ENCODE peak calls at places on chromosome 9, in nine cellular contexts. One of them, this sample, is unnamed.

GRCh38 chr9:130633336-130634190 is 30.8 kb upstream of the PRDM12 start:
- DNase-seq in frontal cortex: no peak
- DNase-seq in activated T-cell treated with anti-CD3 and anti-CD28 coated beads, Interleukin-2, amount 50 U/mL, for 48 hours: no peak
- DNase-seq in lower lobe of right lung: no peak
- DNase-seq in fibroblast of pulmonary artery: no peak
- DNase-seq in germinal center: no peak
- DNase-seq in stimulated activated CD4-positive, alpha-beta T cell treated with anti-CD3 and anti-CD28 coated beads, Interleukin-1b, Interleukin-23, amount 100 ng/mL, for 24 hours: no peak
- DNase-seq in AG09309: no peak
- DNase-seq in GM12878: no peak
- DNase-seq in this sample: no peak

GRCh38 chr9:97737429-97737828 is 40.3 kb upstream of the XPA start:
- DNase-seq in frontal cortex: peak
- DNase-seq in activated T-cell treated with anti-CD3 and anti-CD28 coated beads, Interleukin-2, amount 50 U/mL, for 48 hours: no peak
- DNase-seq in lower lobe of right lung: no peak
- DNase-seq in fibroblast of pulmonary artery: no peak
- DNase-seq in germinal center: peak
- DNase-seq in stimulated activated CD4-positive, alpha-beta T cell treated with anti-CD3 and anti-CD28 coated beads, Interleukin-1b, Interleukin-23, amount 100 ng/mL, for 24 hours: no peak
- DNase-seq in AG09309: no peak
- DNase-seq in GM12878: no peak
- DNase-seq in this sample: peak

GRCh38 chr9:30943446-30944232 is 1440.8 kb upstream of the ACO1 start:
- DNase-seq in frontal cortex: no peak
- DNase-seq in activated T-cell treated with anti-CD3 and anti-CD28 coated beads, Interleukin-2, amount 50 U/mL, for 48 hours: no peak
- DNase-seq in lower lobe of right lung: peak
- DNase-seq in fibroblast of pulmonary artery: no peak
- DNase-seq in germinal center: no peak
- DNase-seq in stimulated activated CD4-positive, alpha-beta T cell treated with anti-CD3 and anti-CD28 coated beads, Interleukin-1b, Interleukin-23, amount 100 ng/mL, for 24 hours: no peak
- DNase-seq in AG09309: no peak
- DNase-seq in GM12878: no peak
- DNase-seq in this sample: no peak

GRCh38 chr9:135921749-135922310 is 14.5 kb upstream of the CAMSAP1 start:
- DNase-seq in frontal cortex: no peak
- DNase-seq in activated T-cell treated with anti-CD3 and anti-CD28 coated beads, Interleukin-2, amount 50 U/mL, for 48 hours: no peak
- DNase-seq in lower lobe of right lung: no peak
- DNase-seq in fibroblast of pulmonary artery: no peak
- DNase-seq in germinal center: no peak
- DNase-seq in stimulated activated CD4-positive, alpha-beta T cell treated with anti-CD3 and anti-CD28 coated beads, Interleukin-1b, Interleukin-23, amount 100 ng/mL, for 24 hours: no peak
- DNase-seq in AG09309: no peak
- DNase-seq in GM12878: no peak
- DNase-seq in this sample: no peak

GRCh38 chr9:133191989-133192388 is 17.1 kb downstream of the OBP2B start:
- DNase-seq in frontal cortex: no peak
- DNase-seq in activated T-cell treated with anti-CD3 and anti-CD28 coated beads, Interleukin-2, amount 50 U/mL, for 48 hours: no peak
- DNase-seq in lower lobe of right lung: no peak
- DNase-seq in fibroblast of pulmonary artery: no peak
- DNase-seq in germinal center: no peak
- DNase-seq in stimulated activated CD4-positive, alpha-beta T cell treated with anti-CD3 and anti-CD28 coated beads, Interleukin-1b, Interleukin-23, amount 100 ng/mL, for 24 hours: no peak
- DNase-seq in AG09309: no peak
- DNase-seq in GM12878: no peak
- DNase-seq in this sample: no peak

GRCh38 chr9:36332006-36332405 is 68.1 kb downstream of the RNF38 start:
- DNase-seq in frontal cortex: no peak
- DNase-seq in activated T-cell treated with anti-CD3 and anti-CD28 coated beads, Interleukin-2, amount 50 U/mL, for 48 hours: no peak
- DNase-seq in lower lobe of right lung: no peak
- DNase-seq in fibroblast of pulmonary artery: no peak
- DNase-seq in germinal center: no peak
- DNase-seq in stimulated activated CD4-positive, alpha-beta T cell treated with anti-CD3 and anti-CD28 coated beads, Interleukin-1b, Interleukin-23, amount 100 ng/mL, for 24 hours: no peak
- DNase-seq in AG09309: no peak
- DNase-seq in GM12878: no peak
- DNase-seq in this sample: no peak

GRCh38 chr9:34197756-34198711 is 19.2 kb downstream of the UBAP1 start:
- DNase-seq in frontal cortex: no peak
- DNase-seq in activated T-cell treated with anti-CD3 and anti-CD28 coated beads, Interleukin-2, amount 50 U/mL, for 48 hours: no peak
- DNase-seq in lower lobe of right lung: no peak
- DNase-seq in fibroblast of pulmonary artery: no peak
- DNase-seq in germinal center: no peak
- DNase-seq in stimulated activated CD4-positive, alpha-beta T cell treated with anti-CD3 and anti-CD28 coated beads, Interleukin-1b, Interleukin-23, amount 100 ng/mL, for 24 hours: no peak
- DNase-seq in AG09309: no peak
- DNase-seq in GM12878: no peak
- DNase-seq in this sample: no peak

GRCh38 chr9:110255417-110256141 is 728 bp downstream of the TXN start:
- DNase-seq in frontal cortex: peak
- DNase-seq in activated T-cell treated with anti-CD3 and anti-CD28 coated beads, Interleukin-2, amount 50 U/mL, for 48 hours: peak
- DNase-seq in lower lobe of right lung: peak
- DNase-seq in fibroblast of pulmonary artery: peak
- DNase-seq in germinal center: peak
- DNase-seq in stimulated activated CD4-positive, alpha-beta T cell treated with anti-CD3 and anti-CD28 coated beads, Interleukin-1b, Interleukin-23, amount 100 ng/mL, for 24 hours: peak
- DNase-seq in AG09309: no peak
- DNase-seq in GM12878: no peak
- DNase-seq in this sample: peak

GRCh38 chr9:88476491-88477271 is 58.3 kb upstream of the NXNL2 start:
- DNase-seq in frontal cortex: no peak
- DNase-seq in activated T-cell treated with anti-CD3 and anti-CD28 coated beads, Interleukin-2, amount 50 U/mL, for 48 hours: peak
- DNase-seq in lower lobe of right lung: no peak
- DNase-seq in fibroblast of pulmonary artery: no peak
- DNase-seq in germinal center: no peak
- DNase-seq in stimulated activated CD4-positive, alpha-beta T cell treated with anti-CD3 and anti-CD28 coated beads, Interleukin-1b, Interleukin-23, amount 100 ng/mL, for 24 hours: no peak
- DNase-seq in AG09309: peak
- DNase-seq in GM12878: peak
- DNase-seq in this sample: no peak

GRCh38 chr9:128548876-128549275 is 3.5 kb upstream of the SPTAN1 start:
- DNase-seq in frontal cortex: no peak
- DNase-seq in activated T-cell treated with anti-CD3 and anti-CD28 coated beads, Interleukin-2, amount 50 U/mL, for 48 hours: no peak
- DNase-seq in lower lobe of right lung: no peak
- DNase-seq in fibroblast of pulmonary artery: no peak
- DNase-seq in germinal center: no peak
- DNase-seq in stimulated activated CD4-positive, alpha-beta T cell treated with anti-CD3 and anti-CD28 coated beads, Interleukin-1b, Interleukin-23, amount 100 ng/mL, for 24 hours: no peak
- DNase-seq in AG09309: no peak
- DNase-seq in GM12878: no peak
- DNase-seq in this sample: no peak

GRCh38 chr9:126222835-126223431 is 103.7 kb upstream of the MVB12B start:
- DNase-seq in frontal cortex: no peak
- DNase-seq in activated T-cell treated with anti-CD3 and anti-CD28 coated beads, Interleukin-2, amount 50 U/mL, for 48 hours: no peak
- DNase-seq in lower lobe of right lung: no peak
- DNase-seq in fibroblast of pulmonary artery: no peak
- DNase-seq in germinal center: no peak
- DNase-seq in stimulated activated CD4-positive, alpha-beta T cell treated with anti-CD3 and anti-CD28 coated beads, Interleukin-1b, Interleukin-23, amount 100 ng/mL, for 24 hours: no peak
- DNase-seq in AG09309: no peak
- DNase-seq in GM12878: no peak
- DNase-seq in this sample: no peak

GRCh38 chr9:124015091-124015660 is 3.6 kb downstream of the LHX2 start:
- DNase-seq in frontal cortex: no peak
- DNase-seq in activated T-cell treated with anti-CD3 and anti-CD28 coated beads, Interleukin-2, amount 50 U/mL, for 48 hours: no peak
- DNase-seq in lower lobe of right lung: no peak
- DNase-seq in fibroblast of pulmonary artery: no peak
- DNase-seq in germinal center: no peak
- DNase-seq in stimulated activated CD4-positive, alpha-beta T cell treated with anti-CD3 and anti-CD28 coated beads, Interleukin-1b, Interleukin-23, amount 100 ng/mL, for 24 hours: no peak
- DNase-seq in AG09309: no peak
- DNase-seq in GM12878: no peak
- DNase-seq in this sample: no peak

GRCh38 chr9:123343428-123344272 is 12.3 kb upstream of the CRB2 start:
- DNase-seq in frontal cortex: no peak
- DNase-seq in activated T-cell treated with anti-CD3 and anti-CD28 coated beads, Interleukin-2, amount 50 U/mL, for 48 hours: no peak
- DNase-seq in lower lobe of right lung: no peak
- DNase-seq in fibroblast of pulmonary artery: no peak
- DNase-seq in germinal center: peak
- DNase-seq in stimulated activated CD4-positive, alpha-beta T cell treated with anti-CD3 and anti-CD28 coated beads, Interleukin-1b, Interleukin-23, amount 100 ng/mL, for 24 hours: no peak
- DNase-seq in AG09309: no peak
- DNase-seq in GM12878: no peak
- DNase-seq in this sample: no peak

GRCh38 chr9:132150256-132150655 is 11.6 kb upstream of the NTNG2 start:
- DNase-seq in frontal cortex: no peak
- DNase-seq in activated T-cell treated with anti-CD3 and anti-CD28 coated beads, Interleukin-2, amount 50 U/mL, for 48 hours: no peak
- DNase-seq in lower lobe of right lung: no peak
- DNase-seq in fibroblast of pulmonary artery: no peak
- DNase-seq in germinal center: no peak
- DNase-seq in stimulated activated CD4-positive, alpha-beta T cell treated with anti-CD3 and anti-CD28 coated beads, Interleukin-1b, Interleukin-23, amount 100 ng/mL, for 24 hours: no peak
- DNase-seq in AG09309: no peak
- DNase-seq in GM12878: no peak
- DNase-seq in this sample: no peak